ENCODE peak calls at places on chromosomes 3 and 15, in five cellular contexts. K, C, N, L and H are unnamed samples.

GRCh38 chr3:68424796-68425460 is 507.4 kb downstream of the TAFA4 start:
- DNase-seq in K (no peak), C (no peak), N (no peak), L (no peak), H (no peak)

GRCh38 chr15:35311607-35312006 is 226.5 kb upstream of the NANOGP8 start:
- DNase-seq in K (no peak), C (no peak), N (no peak), L (no peak), H (no peak)

GRCh38 chr3:155517907-155518306 is 224.4 kb upstream of the STRIT1 start:
- DNase-seq in K (no peak), C (no peak), N (no peak), L (no peak), H (no peak)

GRCh38 chr15:62850318-62850717 is 192.2 kb upstream of the TPM1 start:
- DNase-seq in K (no peak), C (no peak), N (no peak), L (no peak), H (no peak)

GRCh38 chr15:79849789-79850188 is 47.0 kb downstream of the MTHFS start:
- DNase-seq in K (no peak), C (no peak), N (peak), L (no peak), H (no peak)

GRCh38 chr15:70854669-70854976 is 666 bp upstream of the LARP6 start:
- DNase-seq in K (no peak), C (no peak), N (peak), L (no peak), H (no peak)

GRCh38 chr3:71066849-71067261 is 516.7 kb downstream of the FOXP1 start:
- DNase-seq in K (no peak), C (no peak), N (peak), L (no peak), H (no peak)

GRCh38 chr3:107704477-107704876 is 181.7 kb downstream of the BBX start:
- DNase-seq in K (no peak), C (no peak), N (no peak), L (no peak), H (peak)

GRCh38 chr3:7382293-7383033 is 521.5 kb downstream of the GRM7 start:
- DNase-seq in K (no peak), C (peak), N (no peak), L (no peak), H (peak)

GRCh38 chr3:39433642-39434041 is 27.1 kb downstream of the RPSA start:
- DNase-seq in K (no peak), C (peak), N (no peak), L (no peak), H (peak)

GRCh38 chr15:57395292-57395691 is 19.0 kb downstream of the CGNL1 start:
- DNase-seq in K (no peak), C (peak), N (peak), L (no peak), H (peak)

GRCh38 chr3:108099679-108100428 is 9.0 kb upstream of the CD47 start:
- DNase-seq in K (no peak), C (no peak), N (no peak), L (no peak), H (no peak)

GRCh38 chr15:58880320-58880719 is 53.2 kb downstream of the SLTM start:
- DNase-seq in K (no peak), C (no peak), N (no peak), L (no peak), H (no peak)

GRCh38 chr3:27681249-27681748 is 40.8 kb downstream of the EOMES start:
- DNase-seq in K (peak), C (peak), N (no peak), L (no peak), H (peak)

GRCh38 chr3:119322021-119322522 is 27.9 kb downstream of the ARHGAP31 start:
- DNase-seq in K (no peak), C (no peak), N (no peak), L (no peak), H (no peak)

GRCh38 chr3:16978234-16978920 is 93.6 kb downstream of the PLCL2 start:
- DNase-seq in K (no peak), C (no peak), N (no peak), L (no peak), H (no peak)

GRCh38 chr3:42486814-42487569 is 15.5 kb upstream of the VIPR1 start:
- DNase-seq in K (no peak), C (no peak), N (no peak), L (no peak), H (no peak)

GRCh38 chr3:152961323-152961722 is 126.4 kb downstream of the P2RY1 start:
- DNase-seq in K (no peak), C (no peak), N (peak), L (no peak), H (peak)

GRCh38 chr3:84974347-84974746 is 15.6 kb downstream of the CADM2 start:
- DNase-seq in K (no peak), C (no peak), N (peak), L (no peak), H (no peak)

GRCh38 chr3:104988491-104988890 is 378.2 kb upstream of the ALCAM start:
- DNase-seq in K (no peak), C (no peak), N (no peak), L (no peak), H (no peak)

GRCh38 chr15:39717134-39717533 is 65.5 kb downstream of the FSIP1 start:
- DNase-seq in K (no peak), C (no peak), N (no peak), L (no peak), H (no peak)

GRCh38 chr3:149613988-149614387 is 43.8 kb downstream of the WWTR1 start:
- DNase-seq in K (no peak), C (no peak), N (no peak), L (no peak), H (no peak)

GRCh38 chr3:126903521-126903920 is 79.4 kb upstream of the PLXNA1 start:
- DNase-seq in K (no peak), C (no peak), N (no peak), L (no peak), H (no peak)

GRCh38 chr15:62592920-62593319 is 427.8 kb upstream of the C2CD4B start:
- DNase-seq in K (no peak), C (no peak), N (no peak), L (no peak), H (no peak)

GRCh38 chr15:57969355-57969754 is 96.2 kb downstream of the ALDH1A2 start:
- DNase-seq in K (no peak), C (no peak), N (peak), L (no peak), H (no peak)

GRCh38 chr3:73490453-73491311 is 134.1 kb downstream of the PDZRN3 start:
- DNase-seq in K (no peak), C (no peak), N (peak), L (no peak), H (no peak)

GRCh38 chr15:89400121-89400996 is 65.7 kb upstream of the POLG start:
- DNase-seq in K (peak), C (no peak), N (peak), L (no peak), H (no peak)

GRCh38 chr3:152160350-152161011 is 108.2 kb upstream of the MBNL1 start:
- DNase-seq in K (no peak), C (no peak), N (no peak), L (no peak), H (no peak)

GRCh38 chr3:66483006-66483928 is 17.6 kb downstream of the LRIG1 start:
- DNase-seq in K (no peak), C (no peak), N (no peak), L (no peak), H (no peak)

GRCh38 chr3:143526016-143526540 is 322.2 kb downstream of the SLC9A9 start:
- DNase-seq in K (no peak), C (no peak), N (no peak), L (no peak), H (no peak)

GRCh38 chr3:189038773-189039720 is 132.7 kb upstream of the TPRG1 start:
- DNase-seq in K (no peak), C (no peak), N (no peak), L (no peak), H (no peak)

GRCh38 chr15:67510597-67511225 is 10.2 kb upstream of the C15orf61 start:
- DNase-seq in K (no peak), C (no peak), N (no peak), L (no peak), H (no peak)

GRCh38 chr3:193911784-193912183 is 224.2 kb upstream of the HES1 start:
- DNase-seq in K (no peak), C (no peak), N (no peak), L (no peak), H (no peak)

GRCh38 chr3:187777331-187778046 is 32.2 kb upstream of the BCL6 start:
- DNase-seq in K (no peak), C (no peak), N (peak), L (no peak), H (no peak)

GRCh38 chr3:184815046-184815930 is 3.3 kb downstream of the VPS8 start:
- DNase-seq in K (no peak), C (peak), N (no peak), L (no peak), H (no peak)

GRCh38 chr3:32304510-32304909 is 66.0 kb downstream of the CMTM8 start:
- DNase-seq in K (no peak), C (no peak), N (peak), L (no peak), H (no peak)

GRCh38 chr3:172622156-172622555 is 88.7 kb downstream of the NCEH1 start:
- DNase-seq in K (no peak), C (no peak), N (no peak), L (no peak), H (no peak)

GRCh38 chr3:72973031-72973723 is 23.4 kb upstream of the PPP4R2 start:
- DNase-seq in K (no peak), C (no peak), N (peak), L (no peak), H (peak)